ENCODE peak calls at places on chromosomes 7 and 10, in five cellular contexts. J is A172, Q is NCI-H460, G is cardiac fibroblast, F is body of pancreas. W is an unnamed sample.

GRCh38 chr10:125238682-125239081 is 78.3 kb upstream of the CTBP2 start:
- DNase-seq in J (peak; percentile 6), G (no peak), Q (no peak), F (no peak), W (no peak)

GRCh38 chr7:107746006-107746405 is 2.1 kb downstream of the CBLL1 start:
- DNase-seq in Q (no peak), F (no peak), G (no peak), J (no peak), W (no peak)

GRCh38 chr7:50795831-50796230 is 13.1 kb upstream of the GRB10 start:
- DNase-seq in Q (no peak), G (no peak), F (peak; percentile 70), J (no peak), W (no peak)

GRCh38 chr7:81710751-81711150 is 59.1 kb downstream of the HGF start:
- DNase-seq in J (no peak), F (no peak), Q (no peak), G (no peak), W (no peak)

GRCh38 chr7:11404355-11404754 is 427.6 kb downstream of the THSD7A start:
- DNase-seq in G (no peak), Q (no peak), J (no peak), F (no peak), W (no peak)

GRCh38 chr10:93993414-93993781 is 333 bp upstream of the PLCE1 start:
- DNase-seq in G (no peak), J (no peak), F (no peak), Q (no peak), W (no peak)

GRCh38 chr7:2196381-2197378 is 36.1 kb downstream of the MAD1L1 start:
- DNase-seq in J (no peak), F (no peak), G (no peak), Q (no peak), W (no peak)

GRCh38 chr7:92460109-92460508 is 12.8 kb downstream of the GATAD1 start:
- DNase-seq in Q (no peak), J (no peak), G (no peak), F (no peak), W (no peak)

GRCh38 chr10:126373982-126374381 is 14.3 kb downstream of the ADAM12 start:
- DNase-seq in Q (no peak), J (peak; percentile 27), G (peak; percentile 44), F (no peak), W (no peak)

GRCh38 chr10:26931223-26931622 is 70.5 kb upstream of the ABI1 start:
- DNase-seq in F (peak; percentile 30), J (no peak), G (no peak), Q (no peak), W (peak; percentile 38)

GRCh38 chr10:51289519-51289918 is 215.2 kb downstream of the PRKG1 start:
- DNase-seq in G (no peak), J (no peak), F (no peak), Q (no peak), W (no peak)

GRCh38 chr10:46527241-46527811 is 29.1 kb downstream of the GPRIN2 start:
- DNase-seq in J (no peak), G (no peak), Q (no peak), F (peak; percentile 12), W (no peak)

GRCh38 chr10:70106958-70107791 is 25.4 kb downstream of the AIFM2 start:
- DNase-seq in G (peak; percentile 10), Q (no peak), J (no peak), F (no peak), W (no peak)

GRCh38 chr7:131900785-131901287 is 344.4 kb upstream of the PODXL start:
- DNase-seq in F (peak; percentile 21), J (no peak), G (no peak), Q (no peak), W (no peak)

GRCh38 chr10:66586073-66586472 is 339.8 kb upstream of the LRRTM3 start:
- DNase-seq in G (peak; percentile 41), J (no peak), Q (no peak), F (peak; percentile 13), W (no peak)

GRCh38 chr10:105656880-105657279 is 1015.8 kb downstream of the SORCS3 start:
- DNase-seq in J (no peak), Q (no peak), G (no peak), F (no peak), W (no peak)

GRCh38 chr10:100370976-100371706 is 24.1 kb downstream of the SCD start:
- DNase-seq in J (peak; percentile 90), G (peak; percentile 87), Q (peak; percentile 88), F (peak; percentile 73), W (no peak)

GRCh38 chr7:2278026-2278425 is 36.0 kb downstream of the NUDT1 start:
- DNase-seq in J (no peak), G (no peak), F (no peak), Q (no peak), W (no peak)

GRCh38 chr10:103238506-103239252 is 7.0 kb upstream of the RPEL1 start:
- DNase-seq in J (no peak), G (peak; percentile 66), Q (peak; percentile 98), F (peak; percentile 43), W (no peak)

GRCh38 chr7:157568785-157569584 is 232.2 kb downstream of the DNAJB6 start:
- DNase-seq in J (peak; percentile 16), Q (no peak), F (peak; percentile 63), G (peak; percentile 18), W (peak; percentile 36)

GRCh38 chr7:101410743-101411476 is 48.2 kb downstream of the COL26A1 start:
- DNase-seq in J (no peak), Q (no peak), F (peak; percentile 41), G (peak; percentile 25), W (peak; percentile 29)

GRCh38 chr10:77500754-77501151 is 136.9 kb downstream of the KCNMA1 start:
- DNase-seq in Q (no peak), G (no peak), J (peak; percentile 57), F (no peak), W (no peak)

GRCh38 chr7:130845581-130846085 is 111.6 kb upstream of the KLF14 start:
- DNase-seq in F (no peak), G (peak; percentile 94), J (peak; percentile 89), Q (peak; percentile 39), W (no peak)